ENCODE peak calls at places on chromosomes 3 and 15, in eight cellular contexts. U is retinal pigment epithelial cell, R is WTC11, N is GM12865, Q is IMR-90, O is Panc1, I is epithelial cell of esophagus, C is fibroblast of villous mesenchyme. S is an unnamed sample.
A peak's percentile ranks its signal among the peaks of the same experiment; 100 is the strongest.

GRCh38 chr3:57956119-57956832 is 51.9 kb upstream of the FLNB start:
- DNase-seq in U (no peak), R (no peak), N (no peak), Q (peak; percentile 94), O (no peak), I (peak; percentile 96), C (peak; percentile 93), S (no peak)

GRCh38 chr3:120013481-120013880 is 80.8 kb downstream of the GSK3B start:
- DNase-seq in U (no peak), R (no peak), N (no peak), Q (peak; percentile 19), O (no peak), I (no peak), C (peak; percentile 52), S (no peak)

GRCh38 chr3:46981932-46982471 is 2.5 kb downstream of the NBEAL2 start:
- DNase-seq in U (no peak), R (peak; percentile 64), N (no peak), Q (no peak), O (no peak), I (peak; percentile 80), C (no peak), S (no peak)

GRCh38 chr15:75451674-75452363 is at the start of gene SIN3A:
- DNase-seq in U (peak; percentile 100), R (peak; percentile 100), N (peak; percentile 100), Q (peak; percentile 100), O (peak; percentile 99), I (peak; percentile 100), C (peak; percentile 100), S (peak; percentile 99)

GRCh38 chr15:69357773-69358765 is 56.1 kb upstream of the KIF23 start:
- DNase-seq in U (peak; percentile 47), R (peak; percentile 34), N (no peak), Q (peak; percentile 47), O (no peak), I (no peak), C (peak; percentile 62), S (no peak)

GRCh38 chr3:56611364-56611763 is 54.4 kb downstream of the CCDC66 start:
- DNase-seq in U (no peak), R (no peak), N (no peak), Q (no peak), O (no peak), I (no peak), C (no peak), S (no peak)

GRCh38 chr3:156606729-156607128 is 51.8 kb upstream of the SSR3 start:
- DNase-seq in U (no peak), R (no peak), N (peak; percentile 28), Q (no peak), O (no peak), I (no peak), C (peak; percentile 56), S (no peak)

GRCh38 chr3:52529376-52530333 is 4.0 kb downstream of the NT5DC2 start:
- DNase-seq in U (peak; percentile 52), R (no peak), N (no peak), Q (peak; percentile 46), O (no peak), I (no peak), C (peak; percentile 76), S (peak; percentile 13)

GRCh38 chr3:82130056-82130455 is 368.6 kb upstream of the GBE1 start:
- DNase-seq in U (no peak), R (no peak), N (peak; percentile 16), Q (no peak), O (no peak), I (no peak), C (no peak), S (no peak)

DNA sequence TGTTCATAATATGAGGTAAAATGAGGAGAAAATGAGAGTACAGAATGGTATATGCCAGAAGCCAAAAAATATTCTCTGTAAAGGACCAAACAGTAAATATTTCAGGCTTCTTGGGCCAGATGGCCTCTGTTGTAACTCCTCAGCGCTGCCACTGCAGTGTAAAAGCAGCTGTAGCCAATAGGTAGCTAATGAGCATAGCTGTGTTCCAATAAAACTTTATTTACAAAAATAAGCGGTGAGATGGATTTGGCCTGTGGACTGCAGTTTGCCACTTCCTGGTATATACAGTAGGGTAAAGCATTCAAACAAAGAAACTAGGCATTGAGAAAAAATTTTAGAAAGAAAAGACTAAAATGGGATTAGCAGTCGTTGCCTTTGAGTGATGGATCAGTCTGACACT is 51.5 kb downstream of the BFSP2 start:
- DNase-seq in U (no peak), R (no peak), N (no peak), Q (no peak), O (no peak), I (no peak), C (no peak), S (no peak)
- TF ChIP-seq CTCF in U (no peak), R (no peak), N (no peak), Q (no peak), O (no peak), I (no peak), C (no peak), S (no peak)

GRCh38 chr15:65747265-65747664 is 44.8 kb downstream of the DENND4A start:
- DNase-seq in U (no peak), R (no peak), N (no peak), Q (no peak), O (no peak), I (no peak), C (no peak), S (no peak)

GRCh38 chr15:65740148-65740547 is 51.9 kb downstream of the DENND4A start:
- DNase-seq in U (no peak), R (no peak), N (no peak), Q (no peak), O (no peak), I (peak; percentile 7), C (no peak), S (no peak)

GRCh38 chr15:65738649-65739048 is 53.4 kb downstream of the DENND4A start:
- DNase-seq in U (no peak), R (no peak), N (no peak), Q (no peak), O (no peak), I (peak; percentile 7), C (no peak), S (no peak)

DNA sequence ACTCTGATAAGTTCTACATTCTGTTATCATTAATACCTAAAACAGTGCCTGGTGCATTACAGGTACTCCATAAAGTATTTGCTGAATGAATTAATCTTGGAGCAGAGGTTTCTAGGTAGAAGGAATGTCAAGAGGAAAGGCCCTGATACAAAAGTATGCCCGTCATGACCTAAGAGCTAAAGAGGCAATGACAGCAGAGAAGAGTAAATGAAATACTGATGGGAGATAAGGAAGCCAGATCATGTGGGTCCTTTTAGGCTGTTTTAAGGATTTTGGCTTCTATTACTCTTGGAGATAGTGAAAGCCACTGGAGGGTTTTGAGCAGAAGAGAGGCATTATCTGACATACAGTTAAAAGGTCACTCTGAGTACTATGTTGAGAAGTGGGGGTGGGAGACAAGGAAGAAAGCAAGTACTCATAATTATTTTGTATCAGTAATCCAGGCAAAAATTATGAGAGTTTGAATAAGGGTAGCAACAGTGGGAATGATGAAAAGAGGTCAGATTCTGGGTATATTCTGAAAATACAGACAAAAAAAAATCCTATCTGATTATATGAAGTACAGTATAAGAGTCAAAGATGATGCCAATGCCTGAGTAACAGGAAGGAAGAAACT is 48.3 kb downstream of the DENND4A start:
- DNase-seq in U (no peak), R (no peak), N (no peak), Q (no peak), O (no peak), I (no peak), C (no peak), S (no peak)
- TF ChIP-seq CTCF in U (no peak), R (no peak), N (no peak), Q (no peak), O (no peak), I (no peak), C (no peak), S (no peak)

GRCh38 chr3:142987080-142987700 is 14.2 kb upstream of the U2SURP start:
- DNase-seq in U (no peak), R (no peak), N (peak; percentile 53), Q (peak; percentile 55), O (no peak), I (peak; percentile 53), C (peak; percentile 50), S (no peak)
- TF ChIP-seq CTCF in U (peak; percentile 58), R (peak; percentile 67), N (peak; percentile 50), Q (peak; percentile 68), O (peak; percentile 82), I (peak; percentile 51), C (peak; percentile 63), S (peak; percentile 88)

GRCh38 chr3:79012530-79012913 is 755.3 kb downstream of the ROBO1 start:
- DNase-seq in U (no peak), R (no peak), N (no peak), Q (no peak), O (no peak), I (no peak), C (no peak), S (no peak)
- TF ChIP-seq CTCF in U (no peak), R (no peak), N (no peak), Q (no peak), O (no peak), I (no peak), C (no peak), S (no peak)

DNA sequence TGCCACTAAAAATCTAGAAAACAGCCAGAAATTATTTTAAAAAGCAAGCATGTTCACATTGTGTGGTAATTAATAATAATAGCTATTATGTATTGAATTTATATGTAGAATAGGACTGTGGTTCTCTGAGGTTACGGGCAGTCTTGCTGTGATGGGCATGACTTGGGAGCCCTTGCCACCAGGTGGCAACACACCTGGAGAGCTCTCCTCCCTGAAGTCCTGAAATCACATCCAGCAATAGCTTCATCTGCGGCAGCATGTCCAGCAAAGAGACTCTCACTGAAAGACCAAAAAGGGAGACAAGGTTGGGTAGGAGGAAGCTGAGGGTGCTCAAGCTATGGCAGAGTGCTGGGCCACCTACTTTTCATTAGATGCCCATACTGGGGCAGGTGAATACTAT is 206.8 kb upstream of the IL12A start:
- DNase-seq in U (no peak), R (no peak), N (no peak), Q (no peak), O (no peak), I (peak; percentile 45), C (no peak), S (no peak)
- TF ChIP-seq CTCF in U (peak; percentile 19), R (no peak), N (no peak), Q (no peak), O (peak; percentile 33), I (peak; percentile 57), C (no peak), S (no peak)

GRCh38 chr3:191869738-191870418 is 408.9 kb downstream of the PYDC2 start:
- DNase-seq in U (no peak), R (no peak), N (no peak), Q (no peak), O (no peak), I (no peak), C (no peak), S (no peak)

DNA sequence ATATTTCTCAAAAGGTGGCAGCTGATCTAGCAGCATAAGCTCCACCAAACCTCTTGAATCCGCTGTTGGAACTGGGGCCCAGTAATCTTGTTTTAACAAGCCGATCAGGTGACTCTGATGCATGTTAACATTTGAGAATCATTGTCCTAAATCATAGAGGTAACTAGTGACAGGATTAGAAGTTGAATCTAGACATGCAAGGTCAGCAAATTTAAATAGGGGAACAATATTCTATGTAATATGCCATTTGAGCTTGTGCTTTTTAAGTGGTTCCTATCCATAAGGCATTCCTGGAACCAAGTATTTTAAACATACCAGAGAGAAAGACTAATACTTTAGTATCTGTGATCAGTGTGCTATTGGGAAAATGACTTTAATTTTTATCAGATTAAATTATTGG is 412.8 kb downstream of the PYDC2 start:
- DNase-seq in U (peak; percentile 30), R (no peak), N (no peak), Q (no peak), O (no peak), I (no peak), C (no peak), S (no peak)
- TF ChIP-seq CTCF in U (no peak), R (no peak), N (no peak), Q (no peak), O (no peak), I (no peak), C (no peak), S (no peak)

GRCh38 chr3:20930034-20930433 is 744.0 kb upstream of the SGO1 start:
- DNase-seq in U (no peak), R (peak; percentile 33), N (peak; percentile 9), Q (no peak), O (no peak), I (peak; percentile 51), C (peak; percentile 9), S (no peak)
- TF ChIP-seq CTCF in U (peak; percentile 54), R (peak; percentile 20), N (peak; percentile 28), Q (no peak), O (no peak), I (peak; percentile 63), C (peak; percentile 42), S (peak; percentile 27)

S was measured in glutamatergic neuron.